ENCODE peak calls at places on chromosomes 12 and 14, in four cellular contexts. Y, J, Z and W are unnamed samples.

GRCh38 chr12:109771746-109772621 is 58.4 kb downstream of the FAM222A start:
- DNase-seq in Z (no peak), Y (no peak), J (no peak), W (no peak)

GRCh38 chr12:2083008-2083407 is 30.2 kb downstream of the CACNA1C start:
- DNase-seq in Y (no peak), Z (no peak), J (no peak), W (no peak)

GRCh38 chr12:3333583-3333982 is 157.4 kb upstream of the PRMT8 start:
- DNase-seq in Z (no peak), Y (peak; percentile 48), J (peak; percentile 44), W (peak; percentile 90)

GRCh38 chr12:131028587-131029338 is 75.1 kb downstream of the ADGRD1 start:
- DNase-seq in Z (no peak), Y (no peak), J (no peak), W (no peak)

GRCh38 chr14:96735509-96735908 is 61.7 kb upstream of the VRK1 start:
- DNase-seq in J (no peak), Z (no peak), Y (no peak), W (no peak)

GRCh38 chr12:57175428-57176138 is 28.2 kb upstream of the LRP1-AS start:
- DNase-seq in J (peak; percentile 88), Y (peak; percentile 39), Z (no peak), W (peak; percentile 95)

GRCh38 chr12:26198742-26199141 is 3.4 kb downstream of the SSPN start:
- DNase-seq in Y (no peak), J (no peak), Z (no peak), W (no peak)

GRCh38 chr14:64966976-64967375 is 5.2 kb downstream of the RAB15 start:
- DNase-seq in Z (no peak), J (no peak), Y (no peak), W (no peak)

GRCh38 chr12:103093499-103094106 is 136.1 kb downstream of the ASCL1 start:
- DNase-seq in J (no peak), Y (no peak), Z (no peak), W (no peak)
- TF ChIP-seq CREM in J (no peak), Y (no peak), Z (no peak), W (no peak)

DNA sequence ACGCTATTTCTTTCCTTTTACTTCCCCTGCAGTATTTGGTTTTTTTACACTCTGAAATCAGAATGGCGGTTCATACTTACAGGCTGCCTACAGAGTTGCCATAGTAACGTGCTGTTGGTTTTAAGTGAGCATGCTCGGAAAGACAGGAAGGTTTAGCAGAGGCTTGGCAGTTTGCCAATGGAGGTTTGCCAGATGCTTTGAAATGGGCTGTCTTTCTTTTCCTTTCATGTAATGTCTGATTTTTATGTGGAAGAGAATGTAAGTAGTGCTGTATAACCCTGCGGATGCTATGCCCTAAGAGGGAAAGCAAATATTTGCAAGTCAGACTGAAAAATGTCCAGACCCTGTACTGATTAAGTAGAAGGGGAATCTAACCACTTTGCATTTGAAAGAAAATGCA is 32.8 kb downstream of the ARID4A start:
- DNase-seq in Y (peak; percentile 91), J (peak; percentile 65), Z (peak; percentile 68), W (peak; percentile 17)
- TF ChIP-seq CREM in Y (no peak), J (no peak), Z (no peak), W (no peak)

DNA sequence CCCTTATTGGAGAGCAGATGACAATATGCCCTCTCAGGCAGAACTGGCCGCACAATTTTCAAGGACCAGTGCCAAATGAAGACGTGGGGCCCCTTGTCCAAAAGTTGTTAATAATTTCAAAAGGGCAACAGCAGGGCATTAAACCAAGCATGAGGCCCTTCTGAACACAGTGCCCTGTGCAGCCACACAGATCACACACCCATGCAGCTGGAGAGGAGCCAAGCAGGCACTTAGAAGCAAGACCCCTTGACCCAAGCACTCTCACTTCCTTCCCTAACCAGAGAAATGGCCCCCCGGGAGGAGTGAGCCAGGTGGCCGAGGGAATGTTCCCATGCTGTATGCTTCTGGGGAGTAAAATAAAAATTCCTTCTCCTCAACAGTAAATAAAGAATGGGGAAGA is 114.0 kb upstream of the TMPO start:
- DNase-seq in Y (no peak), Z (peak; percentile 55), J (no peak), W (no peak)
- TF ChIP-seq CREM in Y (no peak), Z (no peak), J (no peak), W (no peak)

DNA sequence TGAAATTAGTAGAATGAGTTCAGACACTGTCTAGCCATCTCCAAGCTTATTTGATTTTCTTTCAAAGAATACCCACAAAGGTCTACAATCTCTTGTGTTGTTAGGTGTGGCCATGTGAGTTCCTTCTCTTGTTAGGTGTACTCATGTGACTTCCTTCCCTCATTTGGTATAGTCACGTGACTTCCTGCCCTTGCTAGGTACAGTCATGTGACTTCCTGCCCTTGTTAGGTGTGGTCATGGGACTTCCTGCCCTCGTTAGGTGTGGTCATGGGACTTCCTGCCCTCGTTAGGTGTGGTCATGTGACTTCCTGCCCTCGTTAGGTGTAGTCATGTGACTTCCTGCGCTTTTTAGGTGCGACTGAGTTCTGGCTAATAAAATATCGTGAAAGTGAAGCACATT is 179.6 kb downstream of the TMX1 start:
- DNase-seq in J (peak; percentile 6), Y (no peak), Z (no peak), W (no peak)
- TF ChIP-seq CREM in J (no peak), Y (no peak), Z (no peak), W (no peak)